ENCODE peak calls at places on chromosome 6, in seven cellular contexts. One of them, this sample, is unnamed. For H3K4me1, the result is how much of the 10 kb centered on the place peaks cover.

GRCh38 chr6:88922775-88923548 is 40.5 kb downstream of the RNGTT start:
- DNase-seq in ovary: no peak
- DNase-seq in thyroid gland: no peak
- DNase-seq in Caco-2: no peak
- DNase-seq in Karpas-422: no peak
- DNase-seq in mammary epithelial cell: peak
- DNase-seq in GM23248: peak
- DNase-seq in this sample: no peak

GRCh38 chr6:12916001-12916400 is 199.4 kb downstream of the PHACTR1 start:
- DNase-seq in mammary epithelial cell: no peak
- DNase-seq in ovary: no peak
- DNase-seq in Caco-2: no peak
- DNase-seq in GM23248: no peak
- DNase-seq in thyroid gland: no peak
- DNase-seq in Karpas-422: no peak
- DNase-seq in this sample: no peak

GRCh38 chr6:110357696-110358535 is at the start of gene METTL24:
- DNase-seq in thyroid gland: peak
- DNase-seq in GM23248: peak
- DNase-seq in Karpas-422: no peak
- DNase-seq in Caco-2: peak
- DNase-seq in ovary: peak
- DNase-seq in mammary epithelial cell: no peak
- DNase-seq in this sample: no peak

GRCh38 chr6:133040025-133040838 is 200.9 kb upstream of the EYA4 start:
- DNase-seq in GM23248: peak
- DNase-seq in Caco-2: peak
- DNase-seq in mammary epithelial cell: peak
- DNase-seq in ovary: no peak
- DNase-seq in thyroid gland: peak
- DNase-seq in Karpas-422: no peak
- DNase-seq in this sample: peak

GRCh38 chr6:140817176-140817575 is 1315.5 kb upstream of the GJE1 start:
- DNase-seq in Caco-2: no peak
- DNase-seq in Karpas-422: no peak
- DNase-seq in ovary: no peak
- DNase-seq in GM23248: no peak
- DNase-seq in thyroid gland: no peak
- DNase-seq in mammary epithelial cell: no peak
- DNase-seq in this sample: no peak

GRCh38 chr6:141824258-141824795 is 308.4 kb upstream of the GJE1 start:
- DNase-seq in mammary epithelial cell: no peak
- DNase-seq in Caco-2: peak
- DNase-seq in GM23248: no peak
- DNase-seq in thyroid gland: no peak
- DNase-seq in ovary: no peak
- DNase-seq in Karpas-422: no peak
- DNase-seq in this sample: no peak

GRCh38 chr6:29995346-29995777 is 53.0 kb downstream of the HLA-A start:
- DNase-seq in Karpas-422: no peak
- DNase-seq in thyroid gland: no peak
- DNase-seq in Caco-2: no peak
- DNase-seq in GM23248: peak
- DNase-seq in ovary: no peak
- DNase-seq in mammary epithelial cell: peak
- DNase-seq in this sample: no peak

GRCh38 chr6:835476-836160 is 142.7 kb upstream of the EXOC2 start:
- DNase-seq in GM23248: no peak
- DNase-seq in ovary: no peak
- DNase-seq in Karpas-422: no peak
- DNase-seq in mammary epithelial cell: peak
- DNase-seq in Caco-2: no peak
- DNase-seq in thyroid gland: no peak
- DNase-seq in this sample: no peak

GRCh38 chr6:7334685-7335084 is 21.7 kb upstream of the SSR1 start:
- DNase-seq in mammary epithelial cell: no peak
- DNase-seq in thyroid gland: no peak
- DNase-seq in Caco-2: no peak
- DNase-seq in GM23248: no peak
- DNase-seq in Karpas-422: no peak
- DNase-seq in ovary: no peak
- DNase-seq in this sample: no peak

GRCh38 chr6:41065550-41066026 is 6.6 kb downstream of the OARD1 start:
- DNase-seq in Caco-2: no peak
- DNase-seq in thyroid gland: no peak
- DNase-seq in ovary: no peak
- DNase-seq in Karpas-422: no peak
- DNase-seq in mammary epithelial cell: no peak
- DNase-seq in GM23248: no peak
- DNase-seq in this sample: no peak
- H3K4me1 ChIP-seq in Caco-2: half or more
- H3K4me1 ChIP-seq in thyroid gland: under half
- H3K4me1 ChIP-seq in ovary: under half
- H3K4me1 ChIP-seq in Karpas-422: under half
- H3K4me1 ChIP-seq in mammary epithelial cell: under half
- H3K4me1 ChIP-seq in GM23248: under half
- H3K4me1 ChIP-seq in this sample: under half

GRCh38 chr6:111423055-111423633 is 59.9 kb downstream of the REV3L start:
- DNase-seq in Karpas-422: peak
- DNase-seq in ovary: no peak
- DNase-seq in GM23248: peak
- DNase-seq in Caco-2: no peak
- DNase-seq in thyroid gland: no peak
- DNase-seq in mammary epithelial cell: peak
- DNase-seq in this sample: no peak

GRCh38 chr6:111416529-111416928 is 66.5 kb downstream of the REV3L start:
- DNase-seq in GM23248: no peak
- DNase-seq in thyroid gland: no peak
- DNase-seq in ovary: no peak
- DNase-seq in Caco-2: no peak
- DNase-seq in mammary epithelial cell: no peak
- DNase-seq in Karpas-422: no peak
- DNase-seq in this sample: no peak

GRCh38 chr6:111417181-111417585 is 65.8 kb downstream of the REV3L start:
- DNase-seq in Karpas-422: no peak
- DNase-seq in thyroid gland: no peak
- DNase-seq in ovary: no peak
- DNase-seq in GM23248: peak
- DNase-seq in mammary epithelial cell: no peak
- DNase-seq in Caco-2: no peak
- DNase-seq in this sample: no peak

GRCh38 chr6:111417946-111418345 is 65.1 kb downstream of the REV3L start:
- DNase-seq in Karpas-422: no peak
- DNase-seq in GM23248: peak
- DNase-seq in mammary epithelial cell: peak
- DNase-seq in ovary: no peak
- DNase-seq in thyroid gland: no peak
- DNase-seq in Caco-2: no peak
- DNase-seq in this sample: no peak

GRCh38 chr6:111418971-111419693 is 63.9 kb downstream of the REV3L start:
- DNase-seq in Karpas-422: no peak
- DNase-seq in thyroid gland: no peak
- DNase-seq in GM23248: peak
- DNase-seq in Caco-2: no peak
- DNase-seq in ovary: no peak
- DNase-seq in mammary epithelial cell: peak
- DNase-seq in this sample: no peak
- H3K4me1 ChIP-seq in Karpas-422: under half
- H3K4me1 ChIP-seq in thyroid gland: under half
- H3K4me1 ChIP-seq in GM23248: half or more
- H3K4me1 ChIP-seq in Caco-2: under half
- H3K4me1 ChIP-seq in ovary: under half
- H3K4me1 ChIP-seq in mammary epithelial cell: under half
- H3K4me1 ChIP-seq in this sample: under half

GRCh38 chr6:46327769-46328168 is 157.0 kb upstream of the ENPP5 start:
- DNase-seq in thyroid gland: no peak
- DNase-seq in Caco-2: no peak
- DNase-seq in ovary: no peak
- DNase-seq in Karpas-422: no peak
- DNase-seq in mammary epithelial cell: no peak
- DNase-seq in GM23248: no peak
- DNase-seq in this sample: no peak

GRCh38 chr6:46323312-46323965 is 152.7 kb upstream of the ENPP5 start:
- DNase-seq in thyroid gland: no peak
- DNase-seq in Karpas-422: no peak
- DNase-seq in GM23248: peak
- DNase-seq in ovary: no peak
- DNase-seq in mammary epithelial cell: peak
- DNase-seq in Caco-2: no peak
- DNase-seq in this sample: no peak

GRCh38 chr6:46323966-46324622 is 153.3 kb upstream of the ENPP5 start:
- DNase-seq in mammary epithelial cell: no peak
- DNase-seq in Karpas-422: no peak
- DNase-seq in thyroid gland: no peak
- DNase-seq in Caco-2: no peak
- DNase-seq in GM23248: no peak
- DNase-seq in ovary: no peak
- DNase-seq in this sample: no peak

GRCh38 chr6:46324706-46325105 is 153.9 kb upstream of the ENPP5 start:
- DNase-seq in thyroid gland: no peak
- DNase-seq in Caco-2: no peak
- DNase-seq in Karpas-422: no peak
- DNase-seq in mammary epithelial cell: no peak
- DNase-seq in ovary: no peak
- DNase-seq in GM23248: no peak
- DNase-seq in this sample: no peak

GRCh38 chr6:46325561-46326525 is 155.1 kb upstream of the ENPP5 start:
- DNase-seq in thyroid gland: no peak
- DNase-seq in Caco-2: no peak
- DNase-seq in ovary: peak
- DNase-seq in Karpas-422: peak
- DNase-seq in mammary epithelial cell: no peak
- DNase-seq in GM23248: peak
- DNase-seq in this sample: no peak
- H3K4me1 ChIP-seq in thyroid gland: under half
- H3K4me1 ChIP-seq in Caco-2: under half
- H3K4me1 ChIP-seq in ovary: under half
- H3K4me1 ChIP-seq in Karpas-422: under half
- H3K4me1 ChIP-seq in mammary epithelial cell: under half
- H3K4me1 ChIP-seq in GM23248: under half
- H3K4me1 ChIP-seq in this sample: under half

GRCh38 chr6:109237986-109238329 is 142.7 kb downstream of the CEP57L1 start:
- DNase-seq in Karpas-422: no peak
- DNase-seq in ovary: no peak
- DNase-seq in thyroid gland: no peak
- DNase-seq in Caco-2: no peak
- DNase-seq in mammary epithelial cell: no peak
- DNase-seq in GM23248: no peak
- DNase-seq in this sample: no peak

GRCh38 chr6:109238405-109238804 is 143.1 kb downstream of the CEP57L1 start:
- DNase-seq in GM23248: peak
- DNase-seq in ovary: no peak
- DNase-seq in mammary epithelial cell: peak
- DNase-seq in Caco-2: no peak
- DNase-seq in Karpas-422: no peak
- DNase-seq in thyroid gland: no peak
- DNase-seq in this sample: no peak

GRCh38 chr6:109236140-109237081 is 141.1 kb downstream of the CEP57L1 start:
- DNase-seq in ovary: no peak
- DNase-seq in thyroid gland: no peak
- DNase-seq in Caco-2: peak
- DNase-seq in mammary epithelial cell: no peak
- DNase-seq in Karpas-422: peak
- DNase-seq in GM23248: no peak
- DNase-seq in this sample: peak

GRCh38 chr6:109235639-109236038 is 140.3 kb downstream of the CEP57L1 start:
- DNase-seq in Caco-2: no peak
- DNase-seq in ovary: no peak
- DNase-seq in thyroid gland: no peak
- DNase-seq in Karpas-422: no peak
- DNase-seq in mammary epithelial cell: no peak
- DNase-seq in GM23248: no peak
- DNase-seq in this sample: no peak

DNA sequence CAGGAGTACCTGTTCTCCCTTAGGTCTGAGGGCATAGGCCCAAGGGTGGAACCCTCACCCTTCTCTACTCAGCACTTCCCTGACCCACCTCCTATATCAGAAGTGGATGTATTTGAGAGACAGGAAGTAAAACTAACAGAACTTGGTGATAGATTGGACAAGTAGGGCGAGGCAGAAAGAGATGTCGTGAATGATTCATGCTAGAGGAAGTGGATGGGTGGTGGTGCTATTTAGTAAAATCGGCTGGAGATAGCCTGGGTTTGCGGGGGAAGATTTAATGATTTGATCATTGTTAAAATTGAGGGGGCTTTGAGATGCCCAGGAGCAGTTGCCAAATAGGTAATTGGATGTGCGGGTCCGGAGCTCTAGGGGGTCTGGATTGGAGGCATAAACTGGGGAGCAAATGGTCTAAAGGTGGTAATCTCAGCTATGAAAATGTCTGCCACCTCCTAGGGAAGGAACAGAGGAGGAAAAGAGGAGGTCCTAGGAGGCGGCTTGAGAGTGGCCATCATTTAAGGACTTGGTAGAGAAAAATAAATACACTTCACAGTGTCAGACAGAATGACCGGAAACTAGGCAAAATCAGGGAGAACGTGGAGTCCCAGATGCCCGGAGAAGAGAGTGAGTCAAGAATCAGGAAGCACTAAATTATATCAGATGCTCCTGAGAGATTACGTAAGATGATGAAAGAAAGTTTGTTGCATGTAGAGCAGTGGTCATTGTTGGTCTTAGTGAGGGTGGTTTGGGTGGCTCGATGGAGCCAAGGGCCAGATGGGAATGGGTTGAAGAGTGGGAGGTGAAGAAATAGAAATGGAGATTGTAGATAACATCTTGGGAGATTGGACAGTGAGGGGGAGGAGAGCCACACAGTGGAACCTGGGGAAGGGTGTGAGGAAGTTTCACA is 142.0 kb downstream of the CEP57L1 start:
- DNase-seq in Karpas-422: no peak
- DNase-seq in mammary epithelial cell: no peak
- DNase-seq in thyroid gland: no peak
- DNase-seq in ovary: no peak
- DNase-seq in GM23248: peak
- DNase-seq in Caco-2: no peak
- DNase-seq in this sample: no peak
- H3K4me1 ChIP-seq in Karpas-422: under half
- H3K4me1 ChIP-seq in mammary epithelial cell: under half
- H3K4me1 ChIP-seq in thyroid gland: under half
- H3K4me1 ChIP-seq in ovary: under half
- H3K4me1 ChIP-seq in GM23248: half or more
- H3K4me1 ChIP-seq in Caco-2: under half
- H3K4me1 ChIP-seq in this sample: under half

GRCh38 chr6:129667621-129668020 is 42.4 kb downstream of the ARHGAP18 start:
- DNase-seq in thyroid gland: no peak
- DNase-seq in GM23248: peak
- DNase-seq in ovary: no peak
- DNase-seq in Karpas-422: no peak
- DNase-seq in mammary epithelial cell: peak
- DNase-seq in Caco-2: no peak
- DNase-seq in this sample: peak
- H3K4me1 ChIP-seq in thyroid gland: half or more
- H3K4me1 ChIP-seq in GM23248: under half
- H3K4me1 ChIP-seq in ovary: under half
- H3K4me1 ChIP-seq in Karpas-422: under half
- H3K4me1 ChIP-seq in mammary epithelial cell: under half
- H3K4me1 ChIP-seq in Caco-2: under half
- H3K4me1 ChIP-seq in this sample: under half